ENCODE peak calls at places on chromosomes 6 and 20, in eight cellular contexts. H is right lobe of liver, W is left lung, M is ovary, J is GM23248, S is heart left ventricle, Q is HL-60, F is GM12878. L is an unnamed sample.

GRCh38 chr20:50903353-50904051 is 27.7 kb downstream of the ADNP start:
- DNase-seq in Q (no peak), W (no peak), F (no peak), M (no peak), S (no peak), H (no peak), J (no peak), L (no peak)

GRCh38 chr6:160973311-160973710 is 18.3 kb upstream of the MAP3K4 start:
- DNase-seq in Q (no peak), H (no peak), W (no peak), S (peak), J (peak), F (no peak), M (peak), L (no peak)

GRCh38 chr6:20840675-20841074 is 306.4 kb downstream of the CDKAL1 start:
- DNase-seq in Q (no peak), H (no peak), F (no peak), W (no peak), S (no peak), J (peak), M (no peak), L (no peak)

GRCh38 chr6:31114970-31115849 is 610 bp downstream of the PSORS1C1 start:
- DNase-seq in F (no peak), J (peak), M (no peak), W (no peak), Q (no peak), H (no peak), S (no peak), L (no peak)

GRCh38 chr6:97401533-97401932 is 118.5 kb upstream of the MMS22L start:
- DNase-seq in S (no peak), F (no peak), W (no peak), J (peak), Q (no peak), M (no peak), H (no peak), L (no peak)

GRCh38 chr20:18739785-18740184 is 73.8 kb upstream of the SCP2D1 start:
- DNase-seq in J (peak), Q (no peak), W (peak), S (no peak), F (no peak), M (peak), H (no peak), L (no peak)

GRCh38 chr6:30564114-30564513 is 7.0 kb downstream of the PRR3 start:
- DNase-seq in Q (no peak), J (no peak), M (no peak), F (no peak), W (no peak), H (no peak), S (no peak), L (no peak)

GRCh38 chr20:50931306-50932015 is at the start of gene ADNP:
- DNase-seq in M (peak), F (peak), H (peak), S (peak), W (peak), Q (peak), J (peak), L (peak)

GRCh38 chr6:82006027-82006738 is 241.4 kb downstream of the IBTK start:
- DNase-seq in H (peak), F (no peak), W (no peak), Q (peak), M (no peak), S (peak), J (peak), L (no peak)

GRCh38 chr6:82616386-82617028 is 252.9 kb downstream of the TPBG start:
- DNase-seq in Q (no peak), H (no peak), W (no peak), M (no peak), F (no peak), J (peak), S (no peak), L (no peak)

GRCh38 chr6:16271415-16271814 is 33.0 kb downstream of the GMPR start:
- DNase-seq in F (no peak), S (no peak), W (no peak), M (no peak), Q (no peak), J (no peak), H (no peak), L (no peak)

GRCh38 chr6:39897699-39898098 is 36.6 kb downstream of the MOCS1 start:
- DNase-seq in H (no peak), J (no peak), F (no peak), S (no peak), W (no peak), M (no peak), Q (no peak), L (no peak)

GRCh38 chr20:39312107-39312506 is 350.0 kb downstream of the DHX35 start:
- DNase-seq in Q (no peak), W (no peak), M (no peak), S (no peak), F (no peak), H (no peak), J (no peak), L (no peak)

GRCh38 chr6:72857791-72858190 is 235.9 kb downstream of the KCNQ5 start:
- DNase-seq in H (no peak), S (no peak), F (no peak), M (no peak), Q (no peak), J (peak), W (no peak), L (no peak)

DNA sequence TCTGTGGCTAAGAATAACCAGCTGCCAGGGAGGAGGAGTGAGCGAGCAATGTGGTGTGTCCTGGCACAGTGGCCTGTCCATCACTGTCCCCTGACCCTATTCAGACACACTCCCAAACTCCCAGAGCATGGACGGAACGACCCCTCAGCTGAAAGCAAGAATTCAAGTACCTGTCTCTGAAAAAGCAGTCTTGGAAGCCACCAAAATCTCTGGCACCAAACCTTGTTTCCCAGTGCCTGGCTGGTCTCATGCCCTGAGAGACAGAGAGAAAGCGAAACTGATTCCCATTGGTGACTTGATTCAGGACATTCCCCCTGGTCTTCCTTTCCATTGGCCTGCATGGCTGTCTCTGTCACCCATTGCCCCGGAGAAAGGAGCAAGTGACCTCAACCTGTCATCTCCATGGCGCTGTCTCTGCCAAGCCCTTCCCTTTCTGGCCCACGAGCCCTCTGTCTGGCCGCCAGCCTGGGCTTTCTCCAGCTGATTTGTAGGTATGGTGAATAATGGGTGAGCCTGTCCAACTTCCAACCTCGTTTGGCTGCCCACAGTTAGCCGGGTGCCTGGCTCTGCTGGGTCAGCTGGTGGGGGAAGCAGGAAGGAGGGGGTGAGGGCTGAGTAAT is at the start of gene DDO:
- DNase-seq in W (peak), H (peak), S (peak), M (no peak), J (peak), F (no peak), Q (no peak), L (no peak)
- H3K27ac ChIP-seq in W (peak), H (peak), S (peak), M (no peak), J (no peak), F (no peak), Q (no peak), L (no peak)

GRCh38 chr20:59110607-59111006 is 53.0 kb upstream of the ZNF831 start:
- DNase-seq in H (no peak), M (no peak), S (no peak), J (no peak), F (no peak), Q (no peak), W (no peak), L (no peak)
- H3K27ac ChIP-seq in H (no peak), M (no peak), S (no peak), J (no peak), F (no peak), Q (no peak), W (no peak), L (no peak)

GRCh38 chr6:138570716-138571020 is 71.4 kb upstream of the NHSL1 start:
- DNase-seq in Q (no peak), M (no peak), H (no peak), S (no peak), W (no peak), J (no peak), F (no peak), L (no peak)

GRCh38 chr6:138571585-138572199 is 72.4 kb upstream of the NHSL1 start:
- DNase-seq in S (no peak), M (no peak), Q (no peak), W (no peak), H (no peak), J (peak), F (no peak), L (no peak)

GRCh38 chr6:138571174-138571573 is 71.9 kb upstream of the NHSL1 start:
- DNase-seq in F (no peak), H (no peak), M (no peak), W (no peak), J (no peak), S (no peak), Q (no peak), L (no peak)

GRCh38 chr6:138572200-138572875 is 73.0 kb upstream of the NHSL1 start:
- DNase-seq in S (peak), F (no peak), H (peak), W (peak), J (peak), M (peak), Q (no peak), L (no peak)

GRCh38 chr6:138572885-138573284 is 73.6 kb upstream of the NHSL1 start:
- DNase-seq in F (no peak), M (no peak), Q (no peak), J (no peak), S (no peak), H (no peak), W (no peak), L (no peak)
- H3K27ac ChIP-seq in F (no peak), M (no peak), Q (no peak), J (no peak), S (no peak), H (no peak), W (peak), L (no peak)

GRCh38 chr6:63537959-63538300 is 34.4 kb upstream of the LOC128125822 start:
- DNase-seq in F (no peak), Q (no peak), S (no peak), J (no peak), M (no peak), H (no peak), W (no peak), L (no peak)
- H3K27ac ChIP-seq in F (no peak), Q (no peak), S (no peak), J (no peak), M (no peak), H (peak), W (no peak), L (no peak)

GRCh38 chr6:117481926-117482239 is 591 bp upstream of the DCBLD1 start:
- DNase-seq in Q (no peak), W (no peak), S (no peak), J (no peak), M (no peak), H (no peak), F (no peak), L (no peak)
- H3K27ac ChIP-seq in Q (no peak), W (peak), S (no peak), J (peak), M (peak), H (peak), F (no peak), L (no peak)

DNA sequence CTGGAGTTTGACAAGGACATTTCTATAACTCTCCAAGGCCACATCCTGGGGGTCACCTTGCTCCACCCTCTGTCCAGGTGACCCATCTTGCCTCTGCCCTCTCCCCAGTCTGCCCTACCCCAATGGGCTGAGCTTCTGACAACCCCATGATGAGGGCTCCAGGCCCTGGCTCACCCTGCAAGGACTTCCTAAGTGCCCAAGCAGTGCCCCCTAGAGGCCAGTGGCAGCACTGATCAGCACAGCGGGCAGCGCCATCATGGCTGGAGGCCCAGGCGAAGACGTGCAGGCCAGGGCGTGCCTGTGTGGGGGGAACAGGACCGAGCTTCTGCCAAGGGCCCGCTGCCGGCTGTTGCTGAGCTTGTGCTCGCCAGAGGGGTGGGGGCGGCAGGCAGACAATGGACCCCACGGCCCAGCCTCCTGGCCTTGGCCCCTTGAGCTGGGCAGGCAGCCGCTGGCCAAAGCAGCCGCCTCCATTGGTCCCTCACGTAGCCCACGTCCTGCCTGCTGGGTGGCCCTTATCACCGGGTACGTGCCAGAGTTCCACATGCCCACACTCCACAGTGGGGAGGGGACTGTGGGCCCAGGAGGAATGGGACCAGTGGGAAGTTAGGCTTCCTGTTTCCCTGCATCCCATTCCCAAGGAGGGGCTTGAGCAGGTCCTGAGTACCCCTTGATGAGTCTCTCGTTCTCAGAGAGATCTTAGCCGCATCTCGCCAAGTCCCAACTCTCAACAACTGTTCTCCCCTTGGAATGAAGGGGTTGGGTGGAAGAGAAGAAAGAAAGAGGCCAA is 64.3 kb downstream of the MRPL14 start:
- DNase-seq in S (peak), M (no peak), F (no peak), W (no peak), H (no peak), J (no peak), Q (peak), L (no peak)
- H3K27ac ChIP-seq in S (peak), M (no peak), F (no peak), W (no peak), H (no peak), J (no peak), Q (no peak), L (no peak)

L was measured in CD4-positive, alpha-beta T cell.